ENCODE peak calls at places on chromosomes 2 and 18, in seven cellular contexts. One of them, this sample, is unnamed.

GRCh38 chr2:173290046-173290445 is 64.6 kb upstream of the CDCA7 start:
- DNase-seq in tibial artery: no peak
- DNase-seq in DND-41: no peak
- DNase-seq in GM23248: no peak
- DNase-seq in CD8-positive, alpha-beta memory T cell: no peak
- DNase-seq in ovary: no peak
- DNase-seq in upper lobe of right lung: no peak
- DNase-seq in this sample: no peak

GRCh38 chr2:234556848-234557573 is 60.1 kb upstream of the ARL4C start:
- DNase-seq in DND-41: no peak
- DNase-seq in GM23248: peak; percentile 68
- DNase-seq in upper lobe of right lung: no peak
- DNase-seq in CD8-positive, alpha-beta memory T cell: no peak
- DNase-seq in ovary: no peak
- DNase-seq in tibial artery: no peak
- DNase-seq in this sample: no peak

GRCh38 chr2:71224457-71224856 is 2.4 kb downstream of the PAIP2B start:
- DNase-seq in GM23248: no peak
- DNase-seq in CD8-positive, alpha-beta memory T cell: no peak
- DNase-seq in DND-41: no peak
- DNase-seq in ovary: no peak
- DNase-seq in upper lobe of right lung: no peak
- DNase-seq in tibial artery: no peak
- DNase-seq in this sample: peak; percentile 13

GRCh38 chr2:101402637-101403036 is 15.3 kb upstream of the CREG2 start:
- DNase-seq in GM23248: no peak
- DNase-seq in CD8-positive, alpha-beta memory T cell: no peak
- DNase-seq in DND-41: no peak
- DNase-seq in upper lobe of right lung: no peak
- DNase-seq in tibial artery: no peak
- DNase-seq in ovary: no peak
- DNase-seq in this sample: no peak

GRCh38 chr2:102753563-102754159 is 8.2 kb upstream of the TMEM182 start:
- DNase-seq in ovary: no peak
- DNase-seq in tibial artery: no peak
- DNase-seq in DND-41: peak; percentile 32
- DNase-seq in upper lobe of right lung: no peak
- DNase-seq in GM23248: peak; percentile 55
- DNase-seq in CD8-positive, alpha-beta memory T cell: peak; percentile 10
- DNase-seq in this sample: peak; percentile 58

GRCh38 chr2:118097657-118098056 is 9.4 kb downstream of the INSIG2 start:
- DNase-seq in ovary: no peak
- DNase-seq in tibial artery: no peak
- DNase-seq in DND-41: no peak
- DNase-seq in GM23248: no peak
- DNase-seq in CD8-positive, alpha-beta memory T cell: no peak
- DNase-seq in upper lobe of right lung: no peak
- DNase-seq in this sample: no peak

GRCh38 chr2:171836151-171836910 is 57.7 kb downstream of the SLC25A12 start:
- DNase-seq in upper lobe of right lung: no peak
- DNase-seq in ovary: no peak
- DNase-seq in CD8-positive, alpha-beta memory T cell: no peak
- DNase-seq in GM23248: no peak
- DNase-seq in tibial artery: no peak
- DNase-seq in DND-41: no peak
- DNase-seq in this sample: no peak

GRCh38 chr18:45938488-45938935 is 28.6 kb downstream of the EPG5 start:
- DNase-seq in ovary: no peak
- DNase-seq in DND-41: no peak
- DNase-seq in CD8-positive, alpha-beta memory T cell: no peak
- DNase-seq in upper lobe of right lung: no peak
- DNase-seq in tibial artery: no peak
- DNase-seq in GM23248: no peak
- DNase-seq in this sample: no peak

GRCh38 chr2:1625281-1626001 is 118.9 kb downstream of the PXDN start:
- DNase-seq in upper lobe of right lung: peak; percentile 83
- DNase-seq in DND-41: no peak
- DNase-seq in CD8-positive, alpha-beta memory T cell: no peak
- DNase-seq in ovary: peak; percentile 44
- DNase-seq in GM23248: peak; percentile 60
- DNase-seq in tibial artery: no peak
- DNase-seq in this sample: no peak

GRCh38 chr2:10357770-10358169 is 55.1 kb downstream of the HPCAL1 start:
- DNase-seq in tibial artery: no peak
- DNase-seq in DND-41: no peak
- DNase-seq in GM23248: no peak
- DNase-seq in upper lobe of right lung: no peak
- DNase-seq in CD8-positive, alpha-beta memory T cell: no peak
- DNase-seq in ovary: no peak
- DNase-seq in this sample: no peak

GRCh38 chr2:197145471-197146056 is 165.0 kb downstream of the ANKRD44 start:
- DNase-seq in ovary: no peak
- DNase-seq in upper lobe of right lung: no peak
- DNase-seq in DND-41: peak; percentile 50
- DNase-seq in tibial artery: no peak
- DNase-seq in GM23248: no peak
- DNase-seq in CD8-positive, alpha-beta memory T cell: no peak
- DNase-seq in this sample: peak; percentile 94

GRCh38 chr2:212073360-212073759 is 465.2 kb downstream of the ERBB4 start:
- DNase-seq in GM23248: no peak
- DNase-seq in ovary: no peak
- DNase-seq in upper lobe of right lung: no peak
- DNase-seq in DND-41: no peak
- DNase-seq in CD8-positive, alpha-beta memory T cell: no peak
- DNase-seq in tibial artery: no peak
- DNase-seq in this sample: no peak

GRCh38 chr18:77005651-77006195 is 126.9 kb downstream of the MBP start:
- DNase-seq in DND-41: no peak
- DNase-seq in tibial artery: no peak
- DNase-seq in CD8-positive, alpha-beta memory T cell: no peak
- DNase-seq in GM23248: no peak
- DNase-seq in ovary: no peak
- DNase-seq in upper lobe of right lung: peak; percentile 32
- DNase-seq in this sample: no peak

GRCh38 chr18:11570770-11571169 is 38.6 kb upstream of the SLC35G4 start:
- DNase-seq in GM23248: peak; percentile 55
- DNase-seq in upper lobe of right lung: no peak
- DNase-seq in ovary: no peak
- DNase-seq in DND-41: no peak
- DNase-seq in tibial artery: no peak
- DNase-seq in CD8-positive, alpha-beta memory T cell: no peak
- DNase-seq in this sample: peak; percentile 40

GRCh38 chr18:63223837-63224236 is 95.7 kb downstream of the BCL2 start:
- DNase-seq in upper lobe of right lung: no peak
- DNase-seq in GM23248: no peak
- DNase-seq in CD8-positive, alpha-beta memory T cell: no peak
- DNase-seq in ovary: no peak
- DNase-seq in DND-41: no peak
- DNase-seq in tibial artery: no peak
- DNase-seq in this sample: no peak

GRCh38 chr2:226934546-226935243 is 98.8 kb downstream of the RHBDD1 start:
- DNase-seq in upper lobe of right lung: no peak
- DNase-seq in ovary: no peak
- DNase-seq in GM23248: peak; percentile 42
- DNase-seq in tibial artery: no peak
- DNase-seq in CD8-positive, alpha-beta memory T cell: no peak
- DNase-seq in DND-41: no peak
- DNase-seq in this sample: no peak

GRCh38 chr2:112255875-112256274 is 1.0 kb upstream of the ZC3H8 start:
- DNase-seq in tibial artery: no peak
- DNase-seq in ovary: no peak
- DNase-seq in upper lobe of right lung: no peak
- DNase-seq in DND-41: no peak
- DNase-seq in CD8-positive, alpha-beta memory T cell: no peak
- DNase-seq in GM23248: no peak
- DNase-seq in this sample: no peak

GRCh38 chr2:134466141-134466540 is 212.3 kb downstream of the MGAT5 start:
- DNase-seq in tibial artery: peak; percentile 17
- DNase-seq in DND-41: peak; percentile 47
- DNase-seq in ovary: no peak
- DNase-seq in CD8-positive, alpha-beta memory T cell: peak; percentile 14
- DNase-seq in upper lobe of right lung: no peak
- DNase-seq in GM23248: peak; percentile 6
- DNase-seq in this sample: peak; percentile 65

GRCh38 chr2:192286093-192286701 is 91.5 kb upstream of the TMEFF2 start:
- DNase-seq in ovary: no peak
- DNase-seq in tibial artery: no peak
- DNase-seq in CD8-positive, alpha-beta memory T cell: no peak
- DNase-seq in GM23248: peak; percentile 68
- DNase-seq in DND-41: no peak
- DNase-seq in upper lobe of right lung: no peak
- DNase-seq in this sample: no peak

GRCh38 chr2:217818293-217818850 is 184.4 kb downstream of the TNS1 start:
- DNase-seq in GM23248: no peak
- DNase-seq in tibial artery: no peak
- DNase-seq in CD8-positive, alpha-beta memory T cell: no peak
- DNase-seq in DND-41: no peak
- DNase-seq in upper lobe of right lung: no peak
- DNase-seq in ovary: no peak
- DNase-seq in this sample: no peak

GRCh38 chr2:217821536-217822147 is 181.2 kb downstream of the TNS1 start:
- DNase-seq in tibial artery: no peak
- DNase-seq in ovary: no peak
- DNase-seq in CD8-positive, alpha-beta memory T cell: no peak
- DNase-seq in DND-41: no peak
- DNase-seq in upper lobe of right lung: no peak
- DNase-seq in GM23248: no peak
- DNase-seq in this sample: no peak

GRCh38 chr2:217820066-217820819 is 182.6 kb downstream of the TNS1 start:
- DNase-seq in DND-41: no peak
- DNase-seq in ovary: no peak
- DNase-seq in GM23248: no peak
- DNase-seq in CD8-positive, alpha-beta memory T cell: no peak
- DNase-seq in tibial artery: no peak
- DNase-seq in upper lobe of right lung: no peak
- DNase-seq in this sample: no peak

GRCh38 chr2:217822296-217823252 is 180.2 kb downstream of the TNS1 start:
- DNase-seq in CD8-positive, alpha-beta memory T cell: no peak
- DNase-seq in DND-41: no peak
- DNase-seq in upper lobe of right lung: no peak
- DNase-seq in ovary: no peak
- DNase-seq in tibial artery: no peak
- DNase-seq in GM23248: peak; percentile 85
- DNase-seq in this sample: no peak

GRCh38 chr2:217820904-217821303 is 181.9 kb downstream of the TNS1 start:
- DNase-seq in upper lobe of right lung: no peak
- DNase-seq in CD8-positive, alpha-beta memory T cell: no peak
- DNase-seq in DND-41: no peak
- DNase-seq in GM23248: no peak
- DNase-seq in tibial artery: no peak
- DNase-seq in ovary: no peak
- DNase-seq in this sample: no peak
- H3K36me3 ChIP-seq in upper lobe of right lung: peaks cover 94% of the 10 kb centered on the region
- H3K36me3 ChIP-seq in CD8-positive, alpha-beta memory T cell: no peaks in the 10 kb centered on the region
- H3K36me3 ChIP-seq in DND-41: no peaks in the 10 kb centered on the region
- H3K36me3 ChIP-seq in GM23248: peaks cover 44% of the 10 kb centered on the region
- H3K36me3 ChIP-seq in tibial artery: peaks cover 94% of the 10 kb centered on the region
- H3K36me3 ChIP-seq in ovary: no peaks in the 10 kb centered on the region
- H3K36me3 ChIP-seq in this sample: no peaks in the 10 kb centered on the region

GRCh38 chr2:47798628-47799027 is 15.7 kb downstream of the MSH6 start:
- DNase-seq in GM23248: no peak
- DNase-seq in tibial artery: no peak
- DNase-seq in ovary: no peak
- DNase-seq in DND-41: no peak
- DNase-seq in upper lobe of right lung: no peak
- DNase-seq in CD8-positive, alpha-beta memory T cell: no peak
- DNase-seq in this sample: no peak

GRCh38 chr2:47803363-47803762 is 20.4 kb downstream of the MSH6 start:
- DNase-seq in upper lobe of right lung: no peak
- DNase-seq in tibial artery: no peak
- DNase-seq in GM23248: no peak
- DNase-seq in ovary: no peak
- DNase-seq in DND-41: no peak
- DNase-seq in CD8-positive, alpha-beta memory T cell: no peak
- DNase-seq in this sample: no peak

GRCh38 chr2:47803770-47804169 is 20.8 kb downstream of the MSH6 start:
- DNase-seq in ovary: no peak
- DNase-seq in DND-41: no peak
- DNase-seq in GM23248: no peak
- DNase-seq in tibial artery: no peak
- DNase-seq in upper lobe of right lung: no peak
- DNase-seq in CD8-positive, alpha-beta memory T cell: no peak
- DNase-seq in this sample: no peak

GRCh38 chr2:47799210-47799609 is 16.3 kb downstream of the MSH6 start:
- DNase-seq in GM23248: no peak
- DNase-seq in tibial artery: no peak
- DNase-seq in CD8-positive, alpha-beta memory T cell: no peak
- DNase-seq in upper lobe of right lung: no peak
- DNase-seq in DND-41: no peak
- DNase-seq in ovary: no peak
- DNase-seq in this sample: no peak

GRCh38 chr2:47801118-47801517 is 18.2 kb downstream of the MSH6 start:
- DNase-seq in CD8-positive, alpha-beta memory T cell: no peak
- DNase-seq in ovary: no peak
- DNase-seq in GM23248: no peak
- DNase-seq in DND-41: no peak
- DNase-seq in upper lobe of right lung: no peak
- DNase-seq in tibial artery: no peak
- DNase-seq in this sample: no peak
- H3K36me3 ChIP-seq in CD8-positive, alpha-beta memory T cell: peaks cover 63% of the 10 kb centered on the region
- H3K36me3 ChIP-seq in ovary: no peaks in the 10 kb centered on the region
- H3K36me3 ChIP-seq in GM23248: peaks cover 89% of the 10 kb centered on the region
- H3K36me3 ChIP-seq in DND-41: peaks cover 99% of the 10 kb centered on the region
- H3K36me3 ChIP-seq in upper lobe of right lung: peaks cover 98% of the 10 kb centered on the region
- H3K36me3 ChIP-seq in tibial artery: peaks cover 88% of the 10 kb centered on the region
- H3K36me3 ChIP-seq in this sample: peaks cover 100% of the 10 kb centered on the region

DNA sequence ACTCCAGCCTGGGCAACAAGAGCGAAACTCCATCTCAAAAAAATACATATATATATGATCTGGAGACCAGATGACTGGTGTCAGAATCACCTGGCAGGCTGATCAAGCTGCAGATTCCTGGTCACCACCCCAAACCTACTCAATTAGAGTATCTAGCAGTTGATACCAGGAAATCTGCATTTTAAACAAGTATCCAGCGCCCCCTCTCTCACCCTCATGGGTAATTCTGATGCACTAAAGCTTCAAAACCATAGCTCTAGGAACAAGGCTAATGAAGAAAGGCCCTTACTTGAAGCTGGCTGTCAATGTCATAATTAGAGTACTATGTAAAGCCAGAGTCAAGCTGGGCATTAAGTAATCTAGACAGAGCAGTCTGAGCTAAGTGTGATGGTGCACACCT is 25.0 kb upstream of the PCBP1 start:
- DNase-seq in CD8-positive, alpha-beta memory T cell: no peak
- DNase-seq in GM23248: no peak
- DNase-seq in DND-41: no peak
- DNase-seq in tibial artery: no peak
- DNase-seq in upper lobe of right lung: no peak
- DNase-seq in ovary: no peak
- DNase-seq in this sample: no peak
- H3K36me3 ChIP-seq in CD8-positive, alpha-beta memory T cell: peaks cover 14% of the 10 kb centered on the region
- H3K36me3 ChIP-seq in GM23248: peaks cover 10% of the 10 kb centered on the region
- H3K36me3 ChIP-seq in DND-41: peaks cover 77% of the 10 kb centered on the region
- H3K36me3 ChIP-seq in tibial artery: peaks cover 48% of the 10 kb centered on the region
- H3K36me3 ChIP-seq in upper lobe of right lung: peaks cover 76% of the 10 kb centered on the region
- H3K36me3 ChIP-seq in ovary: no peaks in the 10 kb centered on the region
- H3K36me3 ChIP-seq in this sample: peaks cover 93% of the 10 kb centered on the region

DNA sequence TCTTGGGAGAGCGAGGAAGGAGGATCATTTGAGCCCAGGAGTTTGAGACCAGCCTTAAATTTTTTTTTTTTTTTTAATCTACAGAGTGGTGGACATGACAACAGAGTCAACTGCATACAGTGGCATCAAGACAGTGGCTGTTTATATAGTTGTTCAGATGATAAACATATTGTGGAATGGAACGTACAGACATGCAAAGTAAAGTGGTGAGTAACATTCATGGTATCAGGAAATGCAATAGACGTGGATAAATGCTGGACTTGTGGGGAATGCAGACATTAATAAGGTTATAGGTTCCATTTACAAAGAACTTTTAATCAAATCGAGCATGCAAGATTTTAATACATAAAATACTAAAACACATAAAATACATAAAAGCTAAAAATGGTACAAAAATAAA is 11.9 kb downstream of the WDR43 start:
- DNase-seq in tibial artery: no peak
- DNase-seq in ovary: no peak
- DNase-seq in GM23248: no peak
- DNase-seq in upper lobe of right lung: no peak
- DNase-seq in CD8-positive, alpha-beta memory T cell: no peak
- DNase-seq in DND-41: no peak
- DNase-seq in this sample: no peak
- H3K36me3 ChIP-seq in tibial artery: peaks cover 34% of the 10 kb centered on the region
- H3K36me3 ChIP-seq in ovary: no peaks in the 10 kb centered on the region
- H3K36me3 ChIP-seq in GM23248: peaks cover 53% of the 10 kb centered on the region
- H3K36me3 ChIP-seq in upper lobe of right lung: peaks cover 89% of the 10 kb centered on the region
- H3K36me3 ChIP-seq in CD8-positive, alpha-beta memory T cell: peaks cover 37% of the 10 kb centered on the region
- H3K36me3 ChIP-seq in DND-41: peaks cover 88% of the 10 kb centered on the region
- H3K36me3 ChIP-seq in this sample: peaks cover 100% of the 10 kb centered on the region